ENCODE peak calls at places on chromosomes 1 and 21, in five cellular contexts. W is stomach; P is CD8-positive, alpha-beta memory T cell; R is RWPE2; N is breast epithelium. C is an unnamed sample.

GRCh38 chr1:26081267-26082019 is 14.0 kb upstream of the TRIM63 start:
- DNase-seq in W (no peak), P (no peak), R (no peak), N (no peak), C (no peak)

GRCh38 chr1:29825274-29825940 is 589.1 kb downstream of the PTPRU start:
- DNase-seq in W (peak), P (no peak), R (no peak), N (no peak), C (no peak)

GRCh38 chr1:24714859-24715520 is 30.3 kb upstream of the CLIC4 start:
- DNase-seq in W (no peak), P (no peak), R (no peak), N (no peak), C (no peak)

GRCh38 chr1:12150456-12151200 is 16.2 kb upstream of the TNFRSF1B start:
- DNase-seq in W (no peak), P (peak), R (no peak), N (no peak), C (peak)

GRCh38 chr1:11383553-11384169 is 95.3 kb upstream of the DISP3 start:
- DNase-seq in W (no peak), P (no peak), R (no peak), N (no peak), C (no peak)

GRCh38 chr1:157135070-157135469 is 3.1 kb downstream of the ETV3 start:
- DNase-seq in W (no peak), P (no peak), R (no peak), N (no peak), C (no peak)

GRCh38 chr1:186927884-186928283 is 99.1 kb downstream of the PLA2G4A start:
- DNase-seq in W (no peak), P (no peak), R (no peak), N (no peak), C (no peak)

GRCh38 chr1:59128784-59129227 is 168.1 kb upstream of the FGGY start:
- DNase-seq in W (no peak), P (no peak), R (no peak), N (no peak), C (no peak)

GRCh38 chr1:151939141-151939540 is 29.8 kb upstream of the THEM4 start:
- DNase-seq in W (no peak), P (no peak), R (no peak), N (no peak), C (no peak)

GRCh38 chr1:223474804-223475203 is 81.6 kb downstream of the CCDC185 start:
- DNase-seq in W (no peak), P (no peak), R (no peak), N (no peak), C (no peak)

GRCh38 chr21:26405735-26406361 is 167.2 kb downstream of the CYYR1 start:
- DNase-seq in W (no peak), P (no peak), R (no peak), N (no peak), C (no peak)

GRCh38 chr1:190578015-190578414 is 100.4 kb upstream of the BRINP3 start:
- DNase-seq in W (no peak), P (no peak), R (no peak), N (no peak), C (no peak)

GRCh38 chr1:75964760-75965408 is 32.7 kb upstream of the ASB17 start:
- DNase-seq in W (no peak), P (no peak), R (no peak), N (no peak), C (no peak)

GRCh38 chr1:204723131-204723787 is 37.7 kb upstream of the LRRN2 start:
- DNase-seq in W (no peak), P (no peak), R (no peak), N (no peak), C (no peak)

GRCh38 chr1:12063141-12064072 is at the start of gene TNFRSF8:
- DNase-seq in W (no peak), P (no peak), R (no peak), N (no peak), C (peak)

GRCh38 chr1:74534241-74534640 is 21.8 kb upstream of the LRRC53 start:
- DNase-seq in W (no peak), P (no peak), R (no peak), N (no peak), C (no peak)

GRCh38 chr21:34887729-34888568 is 161.2 kb downstream of the RUNX1 start:
- DNase-seq in W (peak), P (peak), R (peak), N (peak), C (peak)

GRCh38 chr1:23799570-23800395 is 771 bp downstream of the GALE start:
- DNase-seq in W (peak), P (no peak), R (peak), N (peak), C (no peak)

GRCh38 chr21:39911286-39911685 is 44.0 kb downstream of the PCP4 start:
- DNase-seq in W (no peak), P (no peak), R (no peak), N (no peak), C (no peak)

GRCh38 chr1:20729155-20729931 is 3.2 kb downstream of the SH2D5 start:
- DNase-seq in W (no peak), P (no peak), R (no peak), N (no peak), C (no peak)

GRCh38 chr1:115229016-115229415 is 109.0 kb downstream of the NGF start:
- DNase-seq in W (no peak), P (no peak), R (no peak), N (no peak), C (no peak)

GRCh38 chr1:98565951-98566350 is 95.6 kb upstream of the SNX7 start:
- DNase-seq in W (no peak), P (no peak), R (no peak), N (no peak), C (no peak)

GRCh38 chr1:214317300-214317699 is 36.3 kb downstream of the SMYD2 start:
- DNase-seq in W (no peak), P (no peak), R (no peak), N (no peak), C (no peak)

GRCh38 chr1:167599839-167600581 is 30.0 kb upstream of the RCSD1 start:
- DNase-seq in W (no peak), P (peak), R (no peak), N (no peak), C (peak)

GRCh38 chr1:209805875-209806760 is at the start of gene IRF6:
- DNase-seq in W (peak), P (peak), R (peak), N (peak), C (peak)

GRCh38 chr1:46735708-46736324 is 16.9 kb upstream of the EFCAB14 start:
- DNase-seq in W (no peak), P (peak), R (no peak), N (no peak), C (no peak)

GRCh38 chr1:97943354-97943753 is 22.5 kb upstream of the DPYD start:
- DNase-seq in W (no peak), P (no peak), R (no peak), N (no peak), C (no peak)

GRCh38 chr1:11331036-11331765 is 58.2 kb downstream of the UBIAD1 start:
- DNase-seq in W (no peak), P (no peak), R (no peak), N (no peak), C (no peak)

GRCh38 chr1:156676820-156677615 is at the start of gene NES:
- DNase-seq in W (no peak), P (no peak), R (no peak), N (no peak), C (no peak)

GRCh38 chr1:242425232-242425631 is 99.3 kb downstream of the PLD5 start:
- DNase-seq in W (no peak), P (no peak), R (no peak), N (no peak), C (no peak)

GRCh38 chr1:178143730-178144343 is 49.9 kb downstream of the RASAL2 start:
- DNase-seq in W (no peak), P (no peak), R (no peak), N (no peak), C (no peak)

GRCh38 chr21:42570841-42571387 is 57.3 kb downstream of the SLC37A1 start:
- DNase-seq in W (peak), P (no peak), R (no peak), N (peak), C (no peak)

GRCh38 chr1:41742219-41742618 is 176.5 kb downstream of the HIVEP3 start:
- DNase-seq in W (no peak), P (no peak), R (no peak), N (no peak), C (no peak)

GRCh38 chr1:145545055-145545454 is 62.7 kb upstream of the GPR89A start:
- DNase-seq in W (no peak), P (no peak), R (no peak), N (no peak), C (no peak)

GRCh38 chr21:44508711-44509445 is 31.1 kb downstream of the KRTAP10-1 start:
- DNase-seq in W (no peak), P (no peak), R (no peak), N (no peak), C (no peak)

DNA sequence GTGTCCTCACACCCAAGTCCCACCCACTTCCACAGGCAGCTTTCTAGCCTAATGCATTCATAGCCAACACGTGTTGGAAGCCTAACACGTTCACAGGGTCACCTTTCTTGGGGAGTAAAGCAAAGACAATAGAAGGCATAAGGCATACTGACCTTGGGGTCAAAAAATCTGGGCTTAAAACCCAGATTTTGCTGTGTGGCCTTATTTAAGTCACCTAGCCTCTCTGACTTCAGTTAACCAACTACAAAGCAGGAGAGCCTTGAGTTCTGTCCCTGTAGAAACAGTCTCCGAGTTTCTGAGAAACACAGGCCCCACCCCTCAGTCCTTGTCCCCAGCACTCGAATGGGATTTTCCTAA is 1.4 kb downstream of the TNNT2 start:
- DNase-seq in W (no peak), P (no peak), R (no peak), N (no peak), C (no peak)
- H3K4me3 ChIP-seq in W (no peak), P (no peak), R (no peak), N (no peak), C (no peak)

GRCh38 chr1:110672001-110672752 is 2.6 kb downstream of the KCNA3 start:
- DNase-seq in W (no peak), P (peak), R (no peak), N (no peak), C (peak)
- H3K4me3 ChIP-seq in W (no peak), P (peak), R (no peak), N (peak), C (peak)

DNA sequence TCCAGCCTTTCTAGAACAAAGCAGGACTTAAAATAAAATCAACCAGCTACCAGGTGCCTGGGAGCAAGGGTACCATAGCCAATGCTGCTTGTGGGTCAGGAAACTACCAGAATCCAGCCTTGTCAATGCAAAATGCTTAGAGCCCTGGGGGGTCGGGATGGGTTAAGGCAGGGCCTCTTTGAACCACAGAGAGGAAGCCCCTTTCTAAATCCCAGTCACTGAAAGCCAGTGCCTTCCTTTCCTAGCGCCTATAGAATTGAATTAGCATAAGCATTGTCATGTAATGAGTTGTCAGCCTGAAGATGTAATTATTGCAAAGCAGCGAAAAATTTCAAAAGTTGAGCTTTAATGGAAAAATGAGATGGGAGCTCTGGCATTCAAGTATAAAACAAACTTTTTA is 176.6 kb upstream of the DAB1 start:
- DNase-seq in W (no peak), P (no peak), R (no peak), N (no peak), C (no peak)
- H3K4me3 ChIP-seq in W (no peak), P (no peak), R (no peak), N (no peak), C (no peak)

GRCh38 chr1:54800041-54800898 is 853 bp downstream of the TTC22 start:
- DNase-seq in W (no peak), P (no peak), R (no peak), N (no peak), C (no peak)

GRCh38 chr1:54800899-54801759 is at the start of gene TTC22:
- DNase-seq in W (peak), P (peak), R (no peak), N (peak), C (peak)

GRCh38 chr1:54798206-54798605 is 2.9 kb downstream of the TTC22 start:
- DNase-seq in W (no peak), P (no peak), R (no peak), N (no peak), C (no peak)

GRCh38 chr1:54796902-54797301 is 4.2 kb downstream of the TTC22 start:
- DNase-seq in W (no peak), P (no peak), R (no peak), N (no peak), C (no peak)

GRCh38 chr1:54798769-54799641 is 2.1 kb downstream of the TTC22 start:
- DNase-seq in W (peak), P (no peak), R (no peak), N (no peak), C (no peak)
- H3K4me3 ChIP-seq in W (no peak), P (peak), R (no peak), N (no peak), C (peak)

GRCh38 chr1:67831850-67832513 is 1.3 kb downstream of the GNG12 start:
- DNase-seq in W (peak), P (no peak), R (peak), N (peak), C (peak)
- H3K4me3 ChIP-seq in W (peak), P (peak), R (peak), N (peak), C (peak)

GRCh38 chr1:63901094-63901493 is 127.3 kb downstream of the ROR1 start:
- DNase-seq in W (no peak), P (no peak), R (no peak), N (no peak), C (no peak)
- H3K4me3 ChIP-seq in W (no peak), P (no peak), R (no peak), N (no peak), C (no peak)

GRCh38 chr1:171487038-171487437 is 1.7 kb downstream of the PRRC2C start:
- DNase-seq in W (no peak), P (no peak), R (no peak), N (no peak), C (no peak)
- H3K4me3 ChIP-seq in W (peak), P (peak), R (peak), N (peak), C (peak)

GRCh38 chr1:1892763-1893120 is 1.9 kb upstream of the GNB1 start:
- DNase-seq in W (no peak), P (no peak), R (no peak), N (no peak), C (no peak)
- H3K4me3 ChIP-seq in W (no peak), P (no peak), R (no peak), N (no peak), C (peak)

DNA sequence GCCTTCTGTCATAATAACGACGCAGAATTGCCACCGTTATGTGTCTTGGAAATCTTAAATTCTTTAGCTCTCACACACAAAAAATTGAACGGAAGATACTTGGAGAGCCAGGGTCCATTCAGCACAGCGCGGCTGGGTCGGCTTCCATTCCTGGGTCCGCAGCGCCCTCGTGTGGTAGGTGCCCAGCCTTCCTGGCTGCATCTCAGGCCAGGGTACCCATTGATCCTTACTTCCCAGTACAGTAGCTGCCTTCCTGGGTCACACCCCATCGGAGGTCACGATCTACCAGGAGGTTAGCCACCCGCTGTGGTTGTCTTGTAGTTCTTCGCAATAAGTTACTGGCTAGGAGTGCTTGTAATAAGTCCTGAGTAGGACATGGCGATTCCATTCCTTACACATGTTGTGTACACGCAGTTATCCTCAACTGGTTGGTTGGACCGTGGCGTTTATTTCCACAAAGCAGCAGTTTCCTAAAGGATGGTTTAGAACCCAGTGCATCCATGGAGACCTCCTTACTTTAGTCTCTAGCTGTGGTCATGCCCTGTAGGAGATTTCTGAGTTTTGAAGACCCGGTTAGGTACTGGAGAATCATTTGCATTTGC is 9.9 kb upstream of the MTARC1 start:
- DNase-seq in W (peak), P (peak), R (no peak), N (peak), C (peak)
- H3K4me3 ChIP-seq in W (no peak), P (no peak), R (no peak), N (no peak), C (no peak)

DNA sequence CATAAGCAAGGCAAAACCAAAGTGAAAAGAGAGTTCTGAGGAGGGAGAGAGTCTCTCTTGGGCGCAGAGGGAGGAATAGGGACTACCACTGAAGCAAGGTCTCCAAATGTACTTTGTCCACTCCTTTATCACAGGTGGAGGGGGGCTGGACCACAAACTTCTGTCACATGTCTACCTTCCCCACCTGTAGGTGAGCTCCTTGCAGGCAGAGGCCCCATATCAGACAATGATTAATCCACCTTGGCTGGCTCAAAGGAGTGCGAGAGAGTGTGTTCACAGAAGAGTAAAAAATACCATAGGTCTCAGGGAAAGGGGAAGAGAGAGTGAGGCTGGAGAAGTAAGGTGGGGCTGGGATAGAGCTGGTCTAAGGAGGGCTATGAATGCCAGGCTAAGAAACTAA is 4.5 kb downstream of the BEND5 start:
- DNase-seq in W (no peak), P (no peak), R (no peak), N (no peak), C (no peak)
- H3K4me3 ChIP-seq in W (no peak), P (no peak), R (no peak), N (no peak), C (no peak)

C was measured in CD4-positive, CD25-positive, alpha-beta regulatory T cell.